ENCODE peak calls at places on chromosomes 16 and 17, in five cellular contexts. V, T, J, B and L are unnamed samples.

GRCh38 chr16:65415460-65415859 is 293.6 kb upstream of the CDH11 start:
- DNase-seq in V (no peak), T (no peak), J (peak; percentile 58), B (peak; percentile 16), L (no peak)

GRCh38 chr16:8674413-8675022 is at the start of gene ABAT:
- DNase-seq in V (peak; percentile 91), T (no peak), J (peak; percentile 86), B (peak; percentile 70), L (peak; percentile 93)

GRCh38 chr17:81125573-81126081 is 39.7 kb upstream of the PVALEF start:
- DNase-seq in V (no peak), T (no peak), J (no peak), B (no peak), L (no peak)

GRCh38 chr16:15726715-15727114 is 76.7 kb downstream of the NDE1 start:
- DNase-seq in V (no peak), T (no peak), J (no peak), B (no peak), L (no peak)

GRCh38 chr17:12095522-12095921 is 74.8 kb downstream of the MAP2K4 start:
- DNase-seq in V (no peak), T (no peak), J (no peak), B (no peak), L (no peak)

GRCh38 chr16:48479955-48480354 is 94.7 kb upstream of the SIAH1 start:
- DNase-seq in V (no peak), T (no peak), J (no peak), B (peak; percentile 43), L (no peak)

GRCh38 chr16:11379420-11379819 is 34.2 kb downstream of the RMI2 start:
- DNase-seq in V (peak; percentile 85), T (no peak), J (peak; percentile 25), B (peak; percentile 25), L (no peak)

GRCh38 chr16:88783391-88784073 is 1.5 kb downstream of the PIEZO1 start:
- DNase-seq in V (peak; percentile 50), T (no peak), J (peak; percentile 40), B (peak; percentile 47), L (no peak)

GRCh38 chr16:75750516-75750915 is 24.2 kb upstream of the CPHXL start:
- DNase-seq in V (no peak), T (no peak), J (no peak), B (no peak), L (no peak)

GRCh38 chr17:80364091-80364691 is 50.8 kb upstream of the ENDOV start:
- DNase-seq in V (no peak), T (no peak), J (peak; percentile 24), B (no peak), L (no peak)

GRCh38 chr16:89720520-89720858 is 209 bp downstream of the VPS9D1 start:
- DNase-seq in V (no peak), T (no peak), J (no peak), B (no peak), L (no peak)

GRCh38 chr17:30571921-30572320 is 94.7 kb downstream of the GOSR1 start:
- DNase-seq in V (no peak), T (no peak), J (no peak), B (no peak), L (no peak)

GRCh38 chr17:31581022-31581483 is 189.6 kb downstream of the RAB11FIP4 start:
- DNase-seq in V (no peak), T (no peak), J (peak; percentile 83), B (peak; percentile 88), L (peak; percentile 89)

GRCh38 chr16:8782673-8783072 is 14.8 kb downstream of the TMEM186 start:
- DNase-seq in V (no peak), T (no peak), J (no peak), B (no peak), L (no peak)

GRCh38 chr17:78935419-78936323 is 10.5 kb upstream of the TIMP2 start:
- DNase-seq in V (no peak), T (peak; percentile 82), J (no peak), B (peak; percentile 97), L (peak; percentile 90)

GRCh38 chr16:65377131-65377649 is 255.3 kb upstream of the CDH11 start:
- DNase-seq in V (no peak), T (no peak), J (peak; percentile 8), B (no peak), L (no peak)

GRCh38 chr16:11833951-11834695 is 17.2 kb downstream of the RSL1D1 start:
- DNase-seq in V (peak; percentile 24), T (no peak), J (peak; percentile 92), B (peak; percentile 73), L (no peak)

GRCh38 chr16:69240336-69240735 is 53.4 kb downstream of the SNTB2 start:
- DNase-seq in V (no peak), T (no peak), J (no peak), B (peak; percentile 52), L (no peak)

GRCh38 chr16:89051521-89052166 is 42.0 kb upstream of the ACSF3 start:
- DNase-seq in V (no peak), T (no peak), J (no peak), B (no peak), L (no peak)

GRCh38 chr16:30896203-30896889 is at the start of gene CTF1:
- DNase-seq in V (no peak), T (peak; percentile 65), J (peak; percentile 52), B (peak; percentile 92), L (peak; percentile 92)

GRCh38 chr17:1042486-1042885 is 45.6 kb downstream of the TIMM22 start:
- DNase-seq in V (no peak), T (no peak), J (no peak), B (no peak), L (no peak)

DNA sequence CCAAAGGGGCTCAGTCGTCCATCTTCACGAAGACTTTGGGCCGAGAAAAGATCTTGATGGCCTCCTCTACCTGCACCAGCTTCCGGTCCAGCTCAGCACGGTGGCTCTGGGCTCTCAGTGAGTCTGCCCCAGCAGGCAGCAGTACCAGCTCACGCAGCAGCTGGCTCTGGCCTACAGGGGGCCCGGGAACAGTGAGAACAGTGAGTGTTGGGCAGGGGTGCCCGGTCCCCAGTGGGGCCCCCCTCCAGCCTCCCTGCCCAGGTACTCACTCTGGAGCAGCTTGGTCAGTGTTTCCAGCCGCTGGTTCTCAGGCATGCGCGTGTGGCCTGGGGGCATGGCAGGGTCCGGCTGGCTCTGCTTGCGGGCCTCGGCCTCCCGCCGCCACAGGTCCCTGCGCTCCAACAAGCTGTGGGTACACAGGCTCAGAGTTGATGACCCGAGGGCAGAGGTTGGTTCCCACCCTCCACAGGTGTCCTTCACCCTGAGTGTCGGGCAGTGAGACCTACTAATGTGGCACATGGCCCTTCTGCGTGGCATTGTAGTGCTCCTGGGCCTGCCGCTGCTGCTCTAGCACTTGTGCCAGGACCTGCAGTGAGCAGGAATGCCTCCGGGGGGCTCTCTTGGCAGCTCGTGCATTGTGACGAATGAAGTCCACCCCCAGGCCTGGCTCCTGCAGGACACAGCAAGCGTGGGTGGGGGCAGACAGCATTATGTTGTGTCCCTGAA is 2.6 kb downstream of the PARD6A start:
- DNase-seq in V (no peak), T (no peak), J (no peak), B (no peak), L (no peak)
- TF ChIP-seq CTCF in V (peak; percentile 24), T (peak; percentile 35), J (peak; percentile 30), B (peak; percentile 11), L (no peak)

DNA sequence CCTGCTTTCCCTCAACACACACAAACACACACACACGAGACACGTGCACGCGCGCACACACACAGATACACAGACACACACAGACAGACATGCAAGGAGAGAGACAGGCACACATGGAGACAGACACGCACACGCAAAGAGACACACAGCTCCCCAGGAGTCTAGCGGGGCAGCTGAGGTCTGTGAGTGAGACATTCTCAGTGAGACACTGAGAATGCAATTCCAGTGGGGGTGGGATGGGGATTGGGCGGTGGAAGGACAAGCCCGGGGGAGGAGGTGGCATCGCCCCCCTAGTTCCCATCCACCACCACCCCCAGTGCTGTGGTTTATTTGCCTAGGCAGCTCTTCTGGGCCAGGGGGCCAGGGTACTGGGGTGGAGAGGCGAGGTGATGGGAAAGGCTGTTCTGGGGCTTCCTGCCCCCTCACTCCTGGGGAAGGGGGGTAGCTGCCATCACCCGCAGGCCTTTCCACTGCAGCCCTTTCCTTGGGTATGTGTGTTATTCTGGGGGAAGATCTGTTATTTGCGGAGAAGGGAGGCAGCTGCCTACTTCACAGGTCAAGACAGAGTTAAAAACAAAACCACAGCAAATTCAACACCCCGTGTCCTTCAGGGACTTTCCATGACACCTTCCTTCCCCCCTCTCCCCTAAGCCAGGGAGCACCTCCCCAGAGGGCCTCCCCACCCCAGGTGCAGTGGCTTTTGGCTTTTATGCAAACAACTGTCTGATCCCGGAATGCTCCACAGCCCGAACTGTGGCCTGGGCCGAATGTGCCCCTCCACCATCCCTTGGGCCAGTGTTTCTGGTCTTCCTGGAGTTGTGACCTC is 18.0 kb downstream of the GRB7 start:
- DNase-seq in V (peak; percentile 92), T (no peak), J (no peak), B (peak; percentile 34), L (peak; percentile 72)
- H3K4me3 ChIP-seq in V (peak overlapping the region; percentile 70), T (no peak overlapping the region), J (no peak overlapping the region), B (no peak overlapping the region), L (no peak overlapping the region)

GRCh38 chr17:43360739-43361498 is 37.9 kb upstream of the ARL4D start:
- DNase-seq in V (peak; percentile 100), T (peak; percentile 89), J (peak; percentile 100), B (peak; percentile 100), L (peak; percentile 97)
- TF ChIP-seq CTCF in V (no peak), T (no peak), J (no peak), B (no peak), L (no peak)

GRCh38 chr16:49608095-49608494 is 234.5 kb downstream of the C16orf78 start:
- DNase-seq in V (no peak), T (no peak), J (no peak), B (no peak), L (peak; percentile 24)

GRCh38 chr16:49605536-49606241 is 232.1 kb downstream of the C16orf78 start:
- DNase-seq in V (no peak), T (no peak), J (no peak), B (no peak), L (peak; percentile 21)

GRCh38 chr16:49603956-49604355 is 230.4 kb downstream of the C16orf78 start:
- DNase-seq in V (no peak), T (no peak), J (no peak), B (no peak), L (peak; percentile 66)

GRCh38 chr16:49604602-49605001 is 231.0 kb downstream of the C16orf78 start:
- DNase-seq in V (no peak), T (no peak), J (no peak), B (no peak), L (peak; percentile 35)

GRCh38 chr16:49608801-49609200 is 235.2 kb downstream of the C16orf78 start:
- DNase-seq in V (peak; percentile 55), T (no peak), J (no peak), B (peak; percentile 45), L (peak; percentile 45)
- H3K4me3 ChIP-seq in V (no peak overlapping the region), T (no peak overlapping the region), J (no peak overlapping the region), B (no peak overlapping the region), L (no peak overlapping the region)

GRCh38 chr17:53032861-53033271 is 789.9 kb upstream of the KIF2B start:
- DNase-seq in V (peak; percentile 0), T (no peak), J (peak; percentile 50), B (no peak), L (no peak)
- TF ChIP-seq CTCF in V (no peak), T (no peak), J (peak; percentile 69), B (no peak), L (no peak)

GRCh38 chr17:46925185-46925858 is 2.4 kb downstream of the GOSR2 start:
- DNase-seq in V (no peak), T (no peak), J (no peak), B (no peak), L (no peak)

GRCh38 chr17:46931596-46931995 is 8.6 kb downstream of the GOSR2 start:
- DNase-seq in V (no peak), T (no peak), J (no peak), B (no peak), L (no peak)

GRCh38 chr17:46928472-46929261 is 5.7 kb downstream of the GOSR2 start:
- DNase-seq in V (no peak), T (no peak), J (no peak), B (no peak), L (no peak)

GRCh38 chr17:46929413-46929812 is 6.5 kb downstream of the GOSR2 start:
- DNase-seq in V (no peak), T (peak; percentile 39), J (peak; percentile 69), B (peak; percentile 26), L (no peak)

GRCh38 chr17:46930083-46930482 is 7.1 kb downstream of the GOSR2 start:
- DNase-seq in V (no peak), T (no peak), J (no peak), B (no peak), L (no peak)
- H3K4me3 ChIP-seq in V (no peak overlapping the region), T (no peak overlapping the region), J (no peak overlapping the region), B (no peak overlapping the region), L (no peak overlapping the region)